ENCODE peak calls at places on chromosomes 5 and 9, in six cellular contexts. One of them, this sample, is unnamed.
A peak's percentile ranks its signal among the peaks of the same experiment; 100 is the strongest.

GRCh38 chr9:14156046-14156445 is 157.9 kb downstream of the NFIB start:
- DNase-seq in NCI-H510A treated with DMSO at 0.1 percent for 48 hours: no peak
- DNase-seq in HTR-8/SVneo: no peak
- DNase-seq in adrenal gland: no peak
- DNase-seq in stimulated activated CD8-positive, alpha-beta memory T cell treated with anti-CD3 and anti-CD28 coated beads, Interleukin-2, amount 100 ng/mL, for 1 hour: no peak
- DNase-seq in activated T-cell treated with anti-CD3 and anti-CD28 coated beads for 48 hours: no peak
- DNase-seq in this sample: no peak

GRCh38 chr9:138045541-138046490 is 168.2 kb downstream of the CACNA1B start:
- DNase-seq in NCI-H510A treated with DMSO at 0.1 percent for 48 hours: no peak
- DNase-seq in stimulated activated CD8-positive, alpha-beta memory T cell treated with anti-CD3 and anti-CD28 coated beads, Interleukin-2, amount 100 ng/mL, for 1 hour: no peak
- DNase-seq in HTR-8/SVneo: no peak
- DNase-seq in adrenal gland: no peak
- DNase-seq in activated T-cell treated with anti-CD3 and anti-CD28 coated beads for 48 hours: no peak
- DNase-seq in this sample: no peak

GRCh38 chr9:16532681-16533450 is 337.6 kb downstream of the BNC2 start:
- DNase-seq in HTR-8/SVneo: no peak
- DNase-seq in stimulated activated CD8-positive, alpha-beta memory T cell treated with anti-CD3 and anti-CD28 coated beads, Interleukin-2, amount 100 ng/mL, for 1 hour: no peak
- DNase-seq in activated T-cell treated with anti-CD3 and anti-CD28 coated beads for 48 hours: no peak
- DNase-seq in NCI-H510A treated with DMSO at 0.1 percent for 48 hours: no peak
- DNase-seq in adrenal gland: no peak
- DNase-seq in this sample: no peak

GRCh38 chr9:110199643-110200042 is 8.3 kb downstream of the C9orf152 start:
- DNase-seq in adrenal gland: no peak
- DNase-seq in NCI-H510A treated with DMSO at 0.1 percent for 48 hours: no peak
- DNase-seq in activated T-cell treated with anti-CD3 and anti-CD28 coated beads for 48 hours: no peak
- DNase-seq in HTR-8/SVneo: no peak
- DNase-seq in stimulated activated CD8-positive, alpha-beta memory T cell treated with anti-CD3 and anti-CD28 coated beads, Interleukin-2, amount 100 ng/mL, for 1 hour: no peak
- DNase-seq in this sample: no peak

GRCh38 chr5:7897014-7897600 is 28.2 kb downstream of the MTRR start:
- DNase-seq in NCI-H510A treated with DMSO at 0.1 percent for 48 hours: no peak
- DNase-seq in HTR-8/SVneo: peak; percentile 59
- DNase-seq in activated T-cell treated with anti-CD3 and anti-CD28 coated beads for 48 hours: peak; percentile 14
- DNase-seq in adrenal gland: no peak
- DNase-seq in stimulated activated CD8-positive, alpha-beta memory T cell treated with anti-CD3 and anti-CD28 coated beads, Interleukin-2, amount 100 ng/mL, for 1 hour: no peak
- DNase-seq in this sample: no peak

GRCh38 chr5:142320427-142320732 is 4.4 kb downstream of the SPRY4 start:
- DNase-seq in HTR-8/SVneo: no peak
- DNase-seq in adrenal gland: no peak
- DNase-seq in NCI-H510A treated with DMSO at 0.1 percent for 48 hours: no peak
- DNase-seq in stimulated activated CD8-positive, alpha-beta memory T cell treated with anti-CD3 and anti-CD28 coated beads, Interleukin-2, amount 100 ng/mL, for 1 hour: no peak
- DNase-seq in activated T-cell treated with anti-CD3 and anti-CD28 coated beads for 48 hours: no peak
- DNase-seq in this sample: no peak

GRCh38 chr5:142426129-142426641 is 101.4 kb upstream of the SPRY4 start:
- DNase-seq in HTR-8/SVneo: no peak
- DNase-seq in adrenal gland: peak; percentile 41
- DNase-seq in stimulated activated CD8-positive, alpha-beta memory T cell treated with anti-CD3 and anti-CD28 coated beads, Interleukin-2, amount 100 ng/mL, for 1 hour: no peak
- DNase-seq in activated T-cell treated with anti-CD3 and anti-CD28 coated beads for 48 hours: no peak
- DNase-seq in NCI-H510A treated with DMSO at 0.1 percent for 48 hours: no peak
- DNase-seq in this sample: peak; percentile 51

GRCh38 chr5:1506242-1507015 is 17.3 kb downstream of the LPCAT1 start:
- DNase-seq in HTR-8/SVneo: no peak
- DNase-seq in stimulated activated CD8-positive, alpha-beta memory T cell treated with anti-CD3 and anti-CD28 coated beads, Interleukin-2, amount 100 ng/mL, for 1 hour: no peak
- DNase-seq in NCI-H510A treated with DMSO at 0.1 percent for 48 hours: no peak
- DNase-seq in activated T-cell treated with anti-CD3 and anti-CD28 coated beads for 48 hours: no peak
- DNase-seq in adrenal gland: no peak
- DNase-seq in this sample: no peak

GRCh38 chr5:58937031-58937681 is 354.3 kb downstream of the RAB3C start:
- DNase-seq in activated T-cell treated with anti-CD3 and anti-CD28 coated beads for 48 hours: no peak
- DNase-seq in stimulated activated CD8-positive, alpha-beta memory T cell treated with anti-CD3 and anti-CD28 coated beads, Interleukin-2, amount 100 ng/mL, for 1 hour: no peak
- DNase-seq in NCI-H510A treated with DMSO at 0.1 percent for 48 hours: no peak
- DNase-seq in HTR-8/SVneo: no peak
- DNase-seq in adrenal gland: no peak
- DNase-seq in this sample: no peak

GRCh38 chr9:131709741-131710499 is 30.0 kb downstream of the RAPGEF1 start:
- DNase-seq in stimulated activated CD8-positive, alpha-beta memory T cell treated with anti-CD3 and anti-CD28 coated beads, Interleukin-2, amount 100 ng/mL, for 1 hour: no peak
- DNase-seq in NCI-H510A treated with DMSO at 0.1 percent for 48 hours: no peak
- DNase-seq in activated T-cell treated with anti-CD3 and anti-CD28 coated beads for 48 hours: no peak
- DNase-seq in adrenal gland: no peak
- DNase-seq in HTR-8/SVneo: no peak
- DNase-seq in this sample: no peak

GRCh38 chr9:97697837-97698236 is 697 bp upstream of the XPA start:
- DNase-seq in HTR-8/SVneo: no peak
- DNase-seq in adrenal gland: no peak
- DNase-seq in stimulated activated CD8-positive, alpha-beta memory T cell treated with anti-CD3 and anti-CD28 coated beads, Interleukin-2, amount 100 ng/mL, for 1 hour: no peak
- DNase-seq in activated T-cell treated with anti-CD3 and anti-CD28 coated beads for 48 hours: no peak
- DNase-seq in NCI-H510A treated with DMSO at 0.1 percent for 48 hours: no peak
- DNase-seq in this sample: no peak

GRCh38 chr5:139569276-139569955 is 8.3 kb downstream of the UBE2D2 start:
- DNase-seq in NCI-H510A treated with DMSO at 0.1 percent for 48 hours: no peak
- DNase-seq in HTR-8/SVneo: no peak
- DNase-seq in stimulated activated CD8-positive, alpha-beta memory T cell treated with anti-CD3 and anti-CD28 coated beads, Interleukin-2, amount 100 ng/mL, for 1 hour: no peak
- DNase-seq in activated T-cell treated with anti-CD3 and anti-CD28 coated beads for 48 hours: no peak
- DNase-seq in adrenal gland: no peak
- DNase-seq in this sample: no peak

GRCh38 chr5:143121135-143121474 is 282.4 kb downstream of the NR3C1 start:
- DNase-seq in stimulated activated CD8-positive, alpha-beta memory T cell treated with anti-CD3 and anti-CD28 coated beads, Interleukin-2, amount 100 ng/mL, for 1 hour: no peak
- DNase-seq in NCI-H510A treated with DMSO at 0.1 percent for 48 hours: no peak
- DNase-seq in adrenal gland: no peak
- DNase-seq in activated T-cell treated with anti-CD3 and anti-CD28 coated beads for 48 hours: no peak
- DNase-seq in HTR-8/SVneo: no peak
- DNase-seq in this sample: no peak

GRCh38 chr5:1009359-1010180 is 968 bp downstream of the NKD2 start:
- DNase-seq in stimulated activated CD8-positive, alpha-beta memory T cell treated with anti-CD3 and anti-CD28 coated beads, Interleukin-2, amount 100 ng/mL, for 1 hour: no peak
- DNase-seq in adrenal gland: peak; percentile 7
- DNase-seq in NCI-H510A treated with DMSO at 0.1 percent for 48 hours: no peak
- DNase-seq in HTR-8/SVneo: no peak
- DNase-seq in activated T-cell treated with anti-CD3 and anti-CD28 coated beads for 48 hours: no peak
- DNase-seq in this sample: no peak

GRCh38 chr5:138425079-138425478 is 13.8 kb upstream of the REEP2 start:
- DNase-seq in stimulated activated CD8-positive, alpha-beta memory T cell treated with anti-CD3 and anti-CD28 coated beads, Interleukin-2, amount 100 ng/mL, for 1 hour: no peak
- DNase-seq in NCI-H510A treated with DMSO at 0.1 percent for 48 hours: no peak
- DNase-seq in HTR-8/SVneo: no peak
- DNase-seq in activated T-cell treated with anti-CD3 and anti-CD28 coated beads for 48 hours: no peak
- DNase-seq in adrenal gland: no peak
- DNase-seq in this sample: no peak

GRCh38 chr5:122500245-122501086 is 188.4 kb downstream of the SNCAIP start:
- DNase-seq in activated T-cell treated with anti-CD3 and anti-CD28 coated beads for 48 hours: no peak
- DNase-seq in adrenal gland: peak; percentile 18
- DNase-seq in HTR-8/SVneo: peak; percentile 60
- DNase-seq in NCI-H510A treated with DMSO at 0.1 percent for 48 hours: no peak
- DNase-seq in stimulated activated CD8-positive, alpha-beta memory T cell treated with anti-CD3 and anti-CD28 coated beads, Interleukin-2, amount 100 ng/mL, for 1 hour: no peak
- DNase-seq in this sample: no peak